ENCODE peak calls at places on chromosomes 1 and 21, in seven cellular contexts. One of them, this sample, is unnamed.
A peak's percentile ranks its signal among the peaks of the same experiment; 100 is the strongest.

GRCh38 chr1:15101801-15102200 is 51.7 kb upstream of the TMEM51 start:
- DNase-seq in D721Med: no peak
- DNase-seq in left colon: no peak
- DNase-seq in progenitor cell of endocrine pancreas: no peak
- DNase-seq in epithelial cell of esophagus: no peak
- DNase-seq in left lung: no peak
- DNase-seq in substantia nigra: no peak
- DNase-seq in this sample: no peak

GRCh38 chr1:12748778-12749355 is 2.9 kb downstream of the CFAP107 start:
- DNase-seq in D721Med: no peak
- DNase-seq in left colon: no peak
- DNase-seq in progenitor cell of endocrine pancreas: no peak
- DNase-seq in epithelial cell of esophagus: no peak
- DNase-seq in left lung: no peak
- DNase-seq in substantia nigra: no peak
- DNase-seq in this sample: no peak

GRCh38 chr1:78101514-78101913 is 55.7 kb downstream of the GIPC2 start:
- DNase-seq in D721Med: no peak
- DNase-seq in left colon: peak; percentile 16
- DNase-seq in progenitor cell of endocrine pancreas: no peak
- DNase-seq in epithelial cell of esophagus: peak; percentile 68
- DNase-seq in left lung: no peak
- DNase-seq in substantia nigra: no peak
- DNase-seq in this sample: peak; percentile 10

GRCh38 chr1:166695115-166695514 is 144.2 kb upstream of the POGK start:
- DNase-seq in D721Med: no peak
- DNase-seq in left colon: no peak
- DNase-seq in progenitor cell of endocrine pancreas: no peak
- DNase-seq in epithelial cell of esophagus: no peak
- DNase-seq in left lung: no peak
- DNase-seq in substantia nigra: no peak
- DNase-seq in this sample: no peak

GRCh38 chr1:65791860-65792670 is 630 bp upstream of the PDE4B start:
- DNase-seq in D721Med: no peak
- DNase-seq in left colon: no peak
- DNase-seq in progenitor cell of endocrine pancreas: no peak
- DNase-seq in epithelial cell of esophagus: no peak
- DNase-seq in left lung: peak; percentile 72
- DNase-seq in substantia nigra: no peak
- DNase-seq in this sample: peak; percentile 30

GRCh38 chr21:29155118-29155932 is 24.9 kb downstream of the MAP3K7CL start:
- DNase-seq in D721Med: no peak
- DNase-seq in left colon: no peak
- DNase-seq in progenitor cell of endocrine pancreas: no peak
- DNase-seq in epithelial cell of esophagus: peak; percentile 63
- DNase-seq in left lung: peak; percentile 69
- DNase-seq in substantia nigra: no peak
- DNase-seq in this sample: peak; percentile 95

GRCh38 chr1:36123357-36123756 is 1.7 kb downstream of the COL8A2 start:
- DNase-seq in D721Med: no peak
- DNase-seq in left colon: peak; percentile 33
- DNase-seq in progenitor cell of endocrine pancreas: no peak
- DNase-seq in epithelial cell of esophagus: no peak
- DNase-seq in left lung: no peak
- DNase-seq in substantia nigra: peak; percentile 20
- DNase-seq in this sample: no peak

GRCh38 chr1:111739984-111740765 is 980 bp upstream of the INKA2 start:
- DNase-seq in D721Med: no peak
- DNase-seq in left colon: peak; percentile 74
- DNase-seq in progenitor cell of endocrine pancreas: peak; percentile 30
- DNase-seq in epithelial cell of esophagus: peak; percentile 61
- DNase-seq in left lung: peak; percentile 90
- DNase-seq in substantia nigra: peak; percentile 43
- DNase-seq in this sample: peak; percentile 87

GRCh38 chr1:44249543-44249942 is 36.3 kb downstream of the DMAP1 start:
- DNase-seq in D721Med: no peak
- DNase-seq in left colon: no peak
- DNase-seq in progenitor cell of endocrine pancreas: no peak
- DNase-seq in epithelial cell of esophagus: no peak
- DNase-seq in left lung: no peak
- DNase-seq in substantia nigra: peak; percentile 2
- DNase-seq in this sample: peak; percentile 12

GRCh38 chr1:163035791-163036249 is 33.3 kb upstream of the RGS4 start:
- DNase-seq in D721Med: no peak
- DNase-seq in left colon: no peak
- DNase-seq in progenitor cell of endocrine pancreas: no peak
- DNase-seq in epithelial cell of esophagus: peak; percentile 96
- DNase-seq in left lung: no peak
- DNase-seq in substantia nigra: no peak
- DNase-seq in this sample: no peak

GRCh38 chr1:221045842-221046831 is 166.9 kb downstream of the HLX start:
- DNase-seq in D721Med: no peak
- DNase-seq in left colon: no peak
- DNase-seq in progenitor cell of endocrine pancreas: no peak
- DNase-seq in epithelial cell of esophagus: no peak
- DNase-seq in left lung: no peak
- DNase-seq in substantia nigra: no peak
- DNase-seq in this sample: no peak

GRCh38 chr1:54610601-54611580 is 12.4 kb downstream of the FAM151A start:
- DNase-seq in D721Med: no peak
- DNase-seq in left colon: no peak
- DNase-seq in progenitor cell of endocrine pancreas: no peak
- DNase-seq in epithelial cell of esophagus: no peak
- DNase-seq in left lung: peak; percentile 28
- DNase-seq in substantia nigra: no peak
- DNase-seq in this sample: no peak

GRCh38 chr1:22275626-22276395 is 132.9 kb upstream of the WNT4 start:
- DNase-seq in D721Med: peak; percentile 38
- DNase-seq in left colon: peak; percentile 72
- DNase-seq in progenitor cell of endocrine pancreas: peak; percentile 62
- DNase-seq in epithelial cell of esophagus: peak; percentile 70
- DNase-seq in left lung: peak; percentile 83
- DNase-seq in substantia nigra: peak; percentile 7
- DNase-seq in this sample: peak; percentile 75

GRCh38 chr1:107877749-107878148 is 87.2 kb downstream of the VAV3 start:
- DNase-seq in D721Med: no peak
- DNase-seq in left colon: no peak
- DNase-seq in progenitor cell of endocrine pancreas: no peak
- DNase-seq in epithelial cell of esophagus: no peak
- DNase-seq in left lung: no peak
- DNase-seq in substantia nigra: no peak
- DNase-seq in this sample: no peak

GRCh38 chr1:116825735-116826438 is 71.7 kb downstream of the CD2 start:
- DNase-seq in D721Med: no peak
- DNase-seq in left colon: peak; percentile 84
- DNase-seq in progenitor cell of endocrine pancreas: no peak
- DNase-seq in epithelial cell of esophagus: no peak
- DNase-seq in left lung: no peak
- DNase-seq in substantia nigra: no peak
- DNase-seq in this sample: no peak

GRCh38 chr1:178532392-178532791 is 19.5 kb downstream of the TEX35 start:
- DNase-seq in D721Med: peak; percentile 98
- DNase-seq in left colon: peak; percentile 91
- DNase-seq in progenitor cell of endocrine pancreas: peak; percentile 74
- DNase-seq in epithelial cell of esophagus: peak; percentile 82
- DNase-seq in left lung: peak; percentile 94
- DNase-seq in substantia nigra: peak; percentile 59
- DNase-seq in this sample: peak; percentile 85

GRCh38 chr1:198088360-198089071 is 68.3 kb upstream of the NEK7 start:
- DNase-seq in D721Med: no peak
- DNase-seq in left colon: no peak
- DNase-seq in progenitor cell of endocrine pancreas: no peak
- DNase-seq in epithelial cell of esophagus: peak; percentile 50
- DNase-seq in left lung: no peak
- DNase-seq in substantia nigra: no peak
- DNase-seq in this sample: peak; percentile 67

GRCh38 chr1:232904131-232904530 is 46.3 kb upstream of the NTPCR start:
- DNase-seq in D721Med: no peak
- DNase-seq in left colon: peak; percentile 69
- DNase-seq in progenitor cell of endocrine pancreas: no peak
- DNase-seq in epithelial cell of esophagus: no peak
- DNase-seq in left lung: no peak
- DNase-seq in substantia nigra: no peak
- DNase-seq in this sample: no peak

GRCh38 chr1:56447732-56448276 is 131.6 kb downstream of the PLPP3 start:
- DNase-seq in D721Med: no peak
- DNase-seq in left colon: no peak
- DNase-seq in progenitor cell of endocrine pancreas: no peak
- DNase-seq in epithelial cell of esophagus: no peak
- DNase-seq in left lung: no peak
- DNase-seq in substantia nigra: no peak
- DNase-seq in this sample: no peak

GRCh38 chr1:156157506-156157905 is 4.1 kb downstream of the SEMA4A start:
- DNase-seq in D721Med: no peak
- DNase-seq in left colon: no peak
- DNase-seq in progenitor cell of endocrine pancreas: no peak
- DNase-seq in epithelial cell of esophagus: no peak
- DNase-seq in left lung: no peak
- DNase-seq in substantia nigra: no peak
- DNase-seq in this sample: no peak

GRCh38 chr21:29671728-29672127 is 268.1 kb downstream of the GRIK1 start:
- DNase-seq in D721Med: no peak
- DNase-seq in left colon: no peak
- DNase-seq in progenitor cell of endocrine pancreas: no peak
- DNase-seq in epithelial cell of esophagus: no peak
- DNase-seq in left lung: no peak
- DNase-seq in substantia nigra: no peak
- DNase-seq in this sample: no peak

This sample was measured in cardiac muscle cell.